ENCODE peak calls at places on chromosomes 12 and 14, in eight cellular contexts. B is PC-3, G is astrocyte, P is HCT116, M is hepatocyte, T is GM23338, V is PC-9, Z is keratinocyte. L is an unnamed sample. For H3K4me1, the result is how much of the 10 kb centered on the place peaks cover.

GRCh38 chr14:105776924-105777323 is 250.5 kb downstream of the TMEM121 start:
- DNase-seq in B (no peak), G (no peak), P (no peak), M (no peak), T (no peak), V (no peak), Z (no peak), L (no peak)

GRCh38 chr12:84508325-84508861 is 404.2 kb downstream of the SLC6A15 start:
- DNase-seq in B (peak), G (peak), P (peak), M (peak), T (peak), V (no peak), Z (no peak), L (peak)

GRCh38 chr12:66753810-66754209 is 74.9 kb upstream of the GRIP1 start:
- DNase-seq in B (no peak), G (no peak), P (no peak), M (no peak), T (no peak), V (no peak), Z (no peak), L (no peak)

GRCh38 chr14:32349322-32349721 is 20.2 kb downstream of the AKAP6 start:
- DNase-seq in B (no peak), G (no peak), P (no peak), M (no peak), T (no peak), V (no peak), Z (no peak), L (no peak)

GRCh38 chr12:80567391-80567790 is 123.4 kb downstream of the PTPRQ start:
- DNase-seq in B (no peak), G (no peak), P (no peak), M (peak), T (no peak), V (no peak), Z (no peak), L (no peak)

GRCh38 chr14:103391048-103391447 is 5.8 kb downstream of the MARK3 start:
- DNase-seq in B (peak), G (peak), P (peak), M (peak), T (peak), V (peak), Z (no peak), L (peak)

GRCh38 chr14:95328876-95329503 is 9.3 kb upstream of the CLMN start:
- DNase-seq in B (no peak), G (no peak), P (no peak), M (no peak), T (no peak), V (no peak), Z (no peak), L (no peak)

GRCh38 chr12:108112815-108113556 is 16.1 kb upstream of the WSCD2 start:
- DNase-seq in B (no peak), G (no peak), P (no peak), M (peak), T (peak), V (no peak), Z (no peak), L (peak)

GRCh38 chr14:74592476-74593191 is 19.4 kb downstream of the LTBP2 start:
- DNase-seq in B (no peak), G (no peak), P (no peak), M (no peak), T (no peak), V (no peak), Z (no peak), L (no peak)

GRCh38 chr14:71231521-71232393 is 324.5 kb downstream of the PCNX1 start:
- DNase-seq in B (no peak), G (no peak), P (no peak), M (no peak), T (peak), V (no peak), Z (no peak), L (no peak)

GRCh38 chr12:107539196-107539939 is 146.2 kb upstream of the PWP1 start:
- DNase-seq in B (no peak), G (no peak), P (no peak), M (no peak), T (no peak), V (peak), Z (no peak), L (no peak)

GRCh38 chr12:41460906-41461305 is 272.8 kb downstream of the PDZRN4 start:
- DNase-seq in B (no peak), G (no peak), P (no peak), M (no peak), T (no peak), V (no peak), Z (no peak), L (no peak)

DNA sequence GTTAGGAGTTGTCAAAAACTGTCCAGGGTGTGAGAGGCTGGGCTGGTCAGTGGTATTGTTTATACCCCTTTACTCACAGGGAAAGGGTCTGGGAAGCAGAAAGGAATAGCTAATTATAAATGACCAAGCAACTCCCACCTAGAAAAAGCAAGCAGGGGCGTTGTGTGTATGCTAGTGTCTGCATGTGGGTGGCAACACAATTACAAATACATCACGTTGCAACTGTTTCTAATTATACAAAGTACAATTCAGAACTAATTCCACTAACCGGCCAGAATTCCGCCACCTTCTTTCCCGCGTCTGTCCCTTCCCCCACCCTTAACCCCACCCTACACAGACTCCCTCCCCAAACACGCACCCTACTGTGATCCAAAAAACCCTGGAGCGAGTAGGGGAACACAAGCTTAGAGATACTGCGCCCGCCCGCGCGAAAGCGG is 2.2 kb downstream of the DPF3 start:
- DNase-seq in B (no peak), G (no peak), P (no peak), M (no peak), T (no peak), V (no peak), Z (no peak), L (no peak)
- H3K4me2 ChIP-seq in B (peak), G (peak), P (no peak), M (peak), T (peak), V (no peak), Z (peak), L (peak)

DNA sequence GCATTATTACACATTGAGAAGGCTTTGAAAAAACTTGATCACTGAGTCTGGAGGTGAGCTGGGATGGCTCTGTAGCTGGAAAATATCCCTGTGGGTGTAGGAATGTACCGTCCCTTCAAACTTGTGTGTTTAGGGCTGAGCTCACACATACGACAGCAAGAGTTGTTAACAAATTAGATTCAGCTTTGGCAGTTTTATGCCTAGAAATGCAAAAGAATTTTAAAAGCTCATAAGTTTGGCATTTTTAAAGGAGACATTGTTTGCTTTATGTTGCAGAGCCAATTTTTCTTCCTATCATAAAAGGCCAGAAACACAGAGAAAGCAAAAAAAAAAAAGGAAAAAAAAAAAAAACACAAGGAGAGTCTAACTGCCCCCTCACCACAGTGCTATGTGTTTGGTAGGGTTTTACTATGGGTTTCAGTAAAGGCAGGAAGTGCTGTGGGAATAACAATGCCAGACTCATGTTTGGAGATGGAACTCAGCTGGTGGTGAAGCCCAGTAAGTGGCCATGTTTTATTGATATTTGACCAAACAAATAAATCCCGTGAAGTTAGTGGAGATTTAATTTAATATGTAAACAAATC is 78.4 kb downstream of the DAD1 start:
- DNase-seq in B (peak), G (peak), P (no peak), M (no peak), T (no peak), V (no peak), Z (no peak), L (no peak)
- H3K4me1 ChIP-seq in B (under half), G (under half), P (under half), M (under half), T (under half), V (under half), Z (under half), L (under half)

GRCh38 chr12:53736602-53737493 is 9.6 kb upstream of the CALCOCO1 start:
- DNase-seq in B (no peak), G (no peak), P (no peak), M (no peak), T (no peak), V (no peak), Z (no peak), L (peak)

GRCh38 chr12:53738834-53739284 is 11.6 kb upstream of the CALCOCO1 start:
- DNase-seq in B (no peak), G (no peak), P (no peak), M (no peak), T (peak), V (no peak), Z (no peak), L (no peak)

GRCh38 chr12:53737494-53737808 is 10.2 kb upstream of the CALCOCO1 start:
- DNase-seq in B (no peak), G (no peak), P (no peak), M (no peak), T (no peak), V (no peak), Z (no peak), L (no peak)

GRCh38 chr12:53739285-53740129 is 12.3 kb upstream of the CALCOCO1 start:
- DNase-seq in B (no peak), G (no peak), P (no peak), M (no peak), T (peak), V (no peak), Z (no peak), L (no peak)

DNA sequence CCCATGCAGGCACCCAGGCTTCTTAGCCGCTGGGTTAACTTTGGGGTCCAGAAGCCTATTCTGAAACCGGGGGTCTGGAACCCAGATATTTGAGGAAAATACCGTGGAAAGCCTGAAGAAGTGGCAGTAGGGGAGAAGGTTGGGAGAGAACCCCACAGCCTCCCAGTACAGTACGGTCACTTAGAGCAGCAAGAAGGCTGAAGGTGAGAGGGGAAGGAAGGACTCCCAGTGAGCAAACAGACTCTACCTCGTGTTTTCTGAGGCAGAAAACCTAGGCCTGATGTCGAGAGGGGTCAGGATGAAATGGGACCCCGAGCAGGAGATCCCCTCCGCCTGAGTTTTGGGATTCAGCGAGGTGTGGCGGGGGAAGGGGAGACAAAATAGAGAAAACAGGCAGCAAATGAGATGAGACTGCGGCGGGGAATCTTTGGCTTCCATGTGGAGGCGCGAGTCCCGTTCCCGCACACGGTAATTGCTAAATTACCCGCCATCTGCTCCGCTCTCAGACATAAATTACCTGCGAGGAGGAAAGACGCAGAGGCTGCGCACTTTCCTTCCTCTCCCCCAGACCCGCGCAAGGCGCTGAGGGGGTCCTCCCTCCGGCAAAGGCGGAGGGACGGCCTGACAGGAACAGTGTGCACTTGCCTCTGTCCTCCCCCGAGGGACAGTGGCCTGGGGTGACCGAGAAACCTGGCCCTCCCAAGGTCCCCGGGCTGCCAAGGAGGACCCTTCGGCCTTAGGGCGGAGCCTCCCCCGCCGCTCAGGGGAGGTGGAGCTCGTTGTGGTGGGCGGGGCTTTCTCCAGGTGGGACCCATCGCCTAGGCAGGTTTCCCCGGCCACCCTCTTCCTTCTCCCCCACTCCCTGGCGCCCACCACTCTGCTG is 10.9 kb upstream of the CALCOCO1 start:
- DNase-seq in B (no peak), G (no peak), P (no peak), M (peak), T (peak), V (no peak), Z (no peak), L (peak)
- TF ChIP-seq EZH2 in B (no peak), G (peak), P (no peak), M (no peak), T (peak), V (no peak), Z (no peak), L (no peak)

GRCh38 chr12:25278274-25278673 is 27.5 kb upstream of the KRAS start:
- DNase-seq in B (no peak), G (no peak), P (no peak), M (no peak), T (no peak), V (no peak), Z (no peak), L (no peak)
- H3K4me2 ChIP-seq in B (no peak), G (no peak), P (no peak), M (no peak), T (no peak), V (no peak), Z (no peak), L (no peak)

GRCh38 chr12:52186135-52186840 is 5.5 kb downstream of the KRT80 start:
- DNase-seq in B (peak), G (peak), P (no peak), M (peak), T (no peak), V (peak), Z (no peak), L (no peak)

GRCh38 chr12:52183544-52183910 is 8.3 kb downstream of the KRT80 start:
- DNase-seq in B (no peak), G (no peak), P (no peak), M (no peak), T (no peak), V (no peak), Z (no peak), L (no peak)

GRCh38 chr12:52183971-52184370 is 7.8 kb downstream of the KRT80 start:
- DNase-seq in B (no peak), G (no peak), P (no peak), M (no peak), T (no peak), V (no peak), Z (no peak), L (no peak)

GRCh38 chr12:52185400-52185967 is 6.3 kb downstream of the KRT80 start:
- DNase-seq in B (no peak), G (no peak), P (no peak), M (no peak), T (no peak), V (no peak), Z (no peak), L (no peak)

DNA sequence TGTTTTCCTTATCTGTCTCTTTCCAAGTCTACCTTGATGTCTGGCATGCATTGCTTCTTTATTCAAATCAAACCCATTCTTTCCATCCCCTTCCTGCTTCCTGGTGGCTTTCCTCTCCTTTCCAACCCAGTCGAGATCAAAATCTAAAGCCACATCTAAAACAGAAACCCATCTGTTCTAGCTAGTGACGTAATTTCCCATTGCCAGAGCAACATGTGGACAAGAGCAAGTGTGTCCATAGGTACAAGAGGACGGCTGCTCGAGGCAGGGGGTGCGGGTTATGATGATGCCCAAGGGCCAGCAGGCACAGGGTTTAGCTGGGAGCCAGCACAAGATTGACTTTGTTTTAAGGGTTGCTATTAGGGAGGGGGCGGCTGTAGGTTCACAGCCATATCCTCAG is 7.0 kb downstream of the KRT80 start:
- DNase-seq in B (no peak), G (no peak), P (no peak), M (no peak), T (no peak), V (no peak), Z (no peak), L (no peak)
- H3K4me1 ChIP-seq in B (half or more), G (half or more), P (under half), M (under half), T (under half), V (half or more), Z (half or more), L (under half)

DNA sequence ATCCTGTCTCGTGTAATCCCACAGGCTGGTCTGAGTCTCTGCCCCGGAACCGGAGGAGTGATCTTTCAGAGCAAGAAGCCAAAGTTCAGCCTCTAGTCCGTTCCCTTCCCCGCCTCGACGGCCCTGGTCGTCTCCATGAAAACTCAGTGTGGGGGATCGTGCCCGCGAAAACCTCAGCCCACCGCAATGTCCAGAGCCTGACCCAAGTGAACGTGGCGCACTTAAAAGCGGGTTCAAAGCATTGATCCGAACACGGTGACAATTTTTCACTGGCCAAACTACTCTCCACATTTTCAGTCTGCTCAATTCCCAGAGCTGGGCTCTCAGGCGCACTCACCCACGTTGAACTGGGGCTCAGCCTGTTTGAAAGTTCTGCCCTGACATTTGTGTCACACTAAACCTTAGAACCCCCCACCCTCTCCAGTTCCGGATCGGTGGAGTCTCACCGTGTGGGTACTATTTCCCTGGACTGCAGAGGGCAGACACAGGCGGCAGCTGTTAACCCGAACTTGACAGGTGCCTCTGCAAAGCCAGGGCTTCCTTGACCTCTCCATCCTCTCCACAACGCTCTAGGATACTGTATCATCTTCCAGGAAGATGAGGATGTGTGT is 883 bp upstream of the PRICKLE1 start:
- DNase-seq in B (peak), G (no peak), P (no peak), M (peak), T (peak), V (no peak), Z (no peak), L (peak)
- TF ChIP-seq EZH2 in B (no peak), G (no peak), P (no peak), M (no peak), T (peak), V (no peak), Z (peak), L (no peak)

GRCh38 chr12:46210835-46211439 is 57.9 kb downstream of the SLC38A1 start:
- DNase-seq in B (no peak), G (no peak), P (no peak), M (no peak), T (no peak), V (no peak), Z (no peak), L (no peak)

GRCh38 chr12:46209914-46210834 is 58.7 kb downstream of the SLC38A1 start:
- DNase-seq in B (peak), G (peak), P (no peak), M (no peak), T (peak), V (no peak), Z (peak), L (no peak)

GRCh38 chr12:46207644-46208043 is 61.2 kb downstream of the SLC38A1 start:
- DNase-seq in B (no peak), G (no peak), P (no peak), M (no peak), T (no peak), V (no peak), Z (no peak), L (no peak)

GRCh38 chr12:46208370-46208769 is 60.5 kb downstream of the SLC38A1 start:
- DNase-seq in B (peak), G (no peak), P (no peak), M (no peak), T (no peak), V (no peak), Z (no peak), L (no peak)

DNA sequence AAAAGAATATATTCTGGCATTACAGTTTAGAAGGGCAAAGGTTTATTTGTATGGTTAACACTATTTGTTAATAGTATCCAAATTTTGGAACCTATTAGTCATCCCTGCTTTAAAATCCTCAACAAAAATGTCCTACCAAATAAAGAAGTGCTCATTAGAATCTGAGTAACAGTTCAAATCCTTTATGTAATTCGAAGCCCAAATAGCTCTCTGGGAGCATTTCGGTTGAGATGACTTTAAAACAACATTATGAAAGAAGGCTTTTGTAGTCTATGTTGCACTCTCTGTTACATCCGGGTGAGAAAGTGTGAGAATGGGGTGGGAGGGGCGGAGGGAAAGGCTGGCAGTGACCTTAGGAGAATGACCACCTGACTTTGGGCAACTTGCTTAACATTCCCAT is 59.7 kb downstream of the SLC38A1 start:
- DNase-seq in B (peak), G (peak), P (no peak), M (no peak), T (no peak), V (peak), Z (no peak), L (no peak)
- H3K4me2 ChIP-seq in B (peak), G (no peak), P (no peak), M (peak), T (no peak), V (no peak), Z (no peak), L (no peak)

DNA sequence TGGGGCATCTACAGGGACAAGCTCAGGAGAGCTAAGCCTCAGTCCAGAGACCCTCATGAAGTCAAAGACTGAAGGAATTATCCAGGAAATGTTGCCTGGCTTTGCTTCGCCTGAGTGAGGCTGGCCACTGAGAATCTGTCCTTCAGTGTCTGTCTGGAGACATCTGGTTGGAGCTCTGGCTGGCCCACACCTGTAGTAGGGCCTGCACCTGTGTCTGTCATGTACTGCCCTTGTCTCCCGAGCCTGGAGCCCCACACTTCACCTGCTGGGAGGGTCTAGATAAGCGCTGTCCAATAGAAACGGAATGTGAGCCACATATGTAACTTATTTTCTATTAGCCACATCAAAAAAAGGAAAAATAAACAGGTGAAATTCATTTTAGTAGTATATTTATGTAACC is 9.9 kb upstream of the HDAC7 start:
- DNase-seq in B (no peak), G (no peak), P (no peak), M (no peak), T (no peak), V (no peak), Z (no peak), L (no peak)
- H3K4me1 ChIP-seq in B (under half), G (under half), P (under half), M (under half), T (under half), V (half or more), Z (under half), L (under half)

GRCh38 chr14:92322516-92322915 is 449 bp upstream of the SLC24A4 start:
- DNase-seq in B (no peak), G (no peak), P (no peak), M (no peak), T (peak), V (no peak), Z (no peak), L (peak)
- TF ChIP-seq EZH2 in B (no peak), G (no peak), P (no peak), M (no peak), T (no peak), V (no peak), Z (no peak), L (peak)